ENCODE peak calls at places on chromosomes 3 and 15, in four cellular contexts. H is activated T-cell treated with anti-CD3 and anti-CD28 coated beads, Interleukin-2, amount 50 U/mL, for 48 hours; M is SHP77; G is stimulated activated CD4-positive, alpha-beta T cell treated with anti-CD3 and anti-CD28 coated beads, Interleukin-12 subunit alpha, Interleukin-12 subunit beta, amount 100 ng/mL, for 4 hours. N is an unnamed sample.

GRCh38 chr15:34583399-34584320 is at the start of gene GOLGA8B:
- DNase-seq in H (peak), M (peak), G (peak), N (peak)

GRCh38 chr15:89760303-89761008 is 9.4 kb upstream of the MESP1 start:
- DNase-seq in H (peak), M (peak), G (peak), N (no peak)

GRCh38 chr3:197490098-197490497 is 65.7 kb downstream of the BDH1 start:
- DNase-seq in H (no peak), M (no peak), G (no peak), N (no peak)

GRCh38 chr3:15171096-15171495 is 35.0 kb upstream of the CAPN7 start:
- DNase-seq in H (no peak), M (no peak), G (no peak), N (no peak)

GRCh38 chr3:42705962-42706585 is 3.5 kb upstream of the HHATL start:
- DNase-seq in H (no peak), M (no peak), G (no peak), N (no peak)

GRCh38 chr3:177484926-177485325 is 287.6 kb upstream of the TBL1XR1 start:
- DNase-seq in H (no peak), M (no peak), G (no peak), N (no peak)

GRCh38 chr3:134608957-134609525 is 41.8 kb downstream of the KY start:
- DNase-seq in H (no peak), M (no peak), G (no peak), N (no peak)

GRCh38 chr3:134309987-134310700 is 59.5 kb upstream of the RYK start:
- DNase-seq in H (no peak), M (no peak), G (no peak), N (no peak)

GRCh38 chr3:83195243-83195642 is 1433.8 kb upstream of the GBE1 start:
- DNase-seq in H (no peak), M (no peak), G (no peak), N (no peak)

GRCh38 chr15:38069506-38069905 is 135.1 kb downstream of the TMCO5A start:
- DNase-seq in H (no peak), M (no peak), G (no peak), N (no peak)

GRCh38 chr3:64462203-64463120 is 225.3 kb downstream of the ADAMTS9 start:
- DNase-seq in H (no peak), M (no peak), G (no peak), N (no peak)

GRCh38 chr3:115660646-115661442 is 37.5 kb downstream of the GAP43 start:
- DNase-seq in H (no peak), M (no peak), G (no peak), N (no peak)

GRCh38 chr3:188133646-188134045 is 20.3 kb upstream of the LPP start:
- DNase-seq in H (peak), M (no peak), G (no peak), N (no peak)

GRCh38 chr3:187136936-187137335 is 2.4 kb downstream of the RPL39L start:
- DNase-seq in H (no peak), M (no peak), G (no peak), N (no peak)

GRCh38 chr3:131699001-131699400 is 196.2 kb upstream of the MRPL3 start:
- DNase-seq in H (no peak), M (no peak), G (no peak), N (no peak)

GRCh38 chr3:150174179-150174578 is 203.5 kb upstream of the PFN2 start:
- DNase-seq in H (no peak), M (no peak), G (no peak), N (no peak)

GRCh38 chr3:122577409-122578028 is at the start of gene PARP15:
- DNase-seq in H (peak), M (no peak), G (peak), N (no peak)

GRCh38 chr3:96863129-96863740 is 48.8 kb downstream of the EPHA6 start:
- DNase-seq in H (no peak), M (peak), G (no peak), N (peak)

GRCh38 chr3:58038675-58039302 is 30.6 kb downstream of the FLNB start:
- DNase-seq in H (no peak), M (no peak), G (no peak), N (no peak)

GRCh38 chr15:92954578-92954977 is 54.5 kb downstream of the CHD2 start:
- DNase-seq in H (no peak), M (no peak), G (no peak), N (no peak)

GRCh38 chr15:35595656-35596055 is 49.7 kb upstream of the DPH6 start:
- DNase-seq in H (no peak), M (no peak), G (no peak), N (no peak)

GRCh38 chr3:63508305-63508704 is 144.2 kb upstream of the SNTN start:
- DNase-seq in H (no peak), M (no peak), G (no peak), N (no peak)

GRCh38 chr15:47340576-47340920 is 376.8 kb upstream of the SEMA6D start:
- DNase-seq in H (no peak), M (no peak), G (no peak), N (no peak)

GRCh38 chr3:102353804-102354203 is 81.0 kb upstream of the ZPLD1 start:
- DNase-seq in H (no peak), M (no peak), G (no peak), N (no peak)

GRCh38 chr15:76223521-76223920 is 87.7 kb downstream of the ETFA start:
- DNase-seq in H (no peak), M (no peak), G (no peak), N (no peak)

GRCh38 chr15:77493324-77493907 is 72.7 kb downstream of the HMG20A start:
- DNase-seq in H (no peak), M (no peak), G (no peak), N (no peak)

GRCh38 chr15:58934521-58934920 is 1.0 kb upstream of the SLTM start:
- DNase-seq in H (no peak), M (no peak), G (no peak), N (no peak)

GRCh38 chr3:17935217-17935616 is 192.8 kb upstream of the TBC1D5 start:
- DNase-seq in H (no peak), M (no peak), G (no peak), N (peak)

GRCh38 chr3:156964562-156964961 is 138.4 kb downstream of the LEKR1 start:
- DNase-seq in H (no peak), M (no peak), G (no peak), N (no peak)

GRCh38 chr3:185225523-185225922 is 28.3 kb downstream of the EHHADH start:
- DNase-seq in H (no peak), M (no peak), G (no peak), N (no peak)

GRCh38 chr15:74403981-74404563 is 29.7 kb downstream of the SEMA7A start:
- DNase-seq in H (peak), M (no peak), G (peak), N (no peak)

GRCh38 chr15:61393949-61394348 is 164.8 kb upstream of the RORA start:
- DNase-seq in H (no peak), M (no peak), G (no peak), N (no peak)